ENCODE peak calls at places on chromosome 21, in five cellular contexts. P, B, Z, G and V are unnamed samples.

GRCh38 chr21:45074048-45074817 is at the start of gene ADARB1:
- DNase-seq in P (peak; percentile 73), B (peak; percentile 78), G (peak; percentile 31), Z (peak; percentile 23), V (peak; percentile 82)

GRCh38 chr21:39024538-39024937 is 158.7 kb downstream of the PSMG1 start:
- DNase-seq in G (no peak), P (no peak), B (no peak), Z (no peak), V (no peak)

GRCh38 chr21:34630536-34631143 is 15.7 kb upstream of the RCAN1 start:
- DNase-seq in Z (no peak), B (no peak), P (peak; percentile 64), G (peak; percentile 41), V (peak; percentile 74)

GRCh38 chr21:43645414-43645891 is 13.8 kb downstream of the HSF2BP start:
- DNase-seq in Z (no peak), P (peak; percentile 79), G (peak; percentile 53), B (peak; percentile 53), V (peak; percentile 88)

GRCh38 chr21:33975548-33976081 is 60.0 kb upstream of the ATP5PO start:
- DNase-seq in P (peak; percentile 85), Z (peak; percentile 51), G (no peak), B (no peak), V (peak; percentile 74)

GRCh38 chr21:26939532-26940181 is 27.2 kb downstream of the ADAMTS5 start:
- DNase-seq in Z (no peak), G (no peak), B (no peak), P (no peak), V (peak; percentile 84)

GRCh38 chr21:19855522-19855921 is 1142.7 kb upstream of the NCAM2 start:
- DNase-seq in P (no peak), B (no peak), G (no peak), Z (no peak), V (no peak)

GRCh38 chr21:45629046-45629981 is 14.2 kb upstream of the PCBP3 start:
- DNase-seq in Z (no peak), G (no peak), P (no peak), B (no peak), V (no peak)

GRCh38 chr21:26546698-26547097 is 26.4 kb downstream of the CYYR1 start:
- DNase-seq in G (no peak), Z (no peak), B (no peak), P (no peak), V (no peak)